ENCODE peak calls at places on chromosomes 1 and 21, in six cellular contexts. S is spleen, M is AG20443, D is endothelial cell, K is myocyte, I is immature natural killer cell. A is an unnamed sample.

GRCh38 chr1:18100493-18101063 is 7.0 kb upstream of the IGSF21 start:
- DNase-seq in S (no peak), M (peak; percentile 91), D (peak; percentile 63), K (peak; percentile 41), I (no peak), A (peak; percentile 90)

GRCh38 chr1:52955129-52955970 is 28.3 kb downstream of the SCP2 start:
- DNase-seq in S (no peak), M (peak; percentile 64), D (no peak), K (peak; percentile 59), I (no peak), A (peak; percentile 53)

GRCh38 chr1:100722211-100722610 is 2.7 kb downstream of the VCAM1 start:
- DNase-seq in S (no peak), M (no peak), D (no peak), K (no peak), I (no peak), A (no peak)

GRCh38 chr1:182444497-182444896 is 5.4 kb upstream of the RGSL1 start:
- DNase-seq in S (no peak), M (no peak), D (no peak), K (no peak), I (no peak), A (no peak)

GRCh38 chr1:210385228-210385627 is 56.5 kb downstream of the HHAT start:
- DNase-seq in S (no peak), M (no peak), D (no peak), K (no peak), I (no peak), A (no peak)

GRCh38 chr1:159188375-159188788 is 16.3 kb upstream of the ACKR1 start:
- DNase-seq in S (peak; percentile 90), M (peak; percentile 78), D (peak; percentile 81), K (peak; percentile 73), I (no peak), A (no peak)

GRCh38 chr1:201423655-201424610 is 2.4 kb upstream of the TNNI1 start:
- DNase-seq in S (peak; percentile 50), M (no peak), D (no peak), K (peak; percentile 63), I (no peak), A (peak; percentile 73)

GRCh38 chr1:23909412-23909811 is 3.8 kb downstream of the CNR2 start:
- DNase-seq in S (no peak), M (no peak), D (no peak), K (no peak), I (no peak), A (no peak)

GRCh38 chr1:155966750-155967149 is 11.6 kb downstream of the ARHGEF2 start:
- DNase-seq in S (no peak), M (no peak), D (no peak), K (no peak), I (no peak), A (no peak)

GRCh38 chr1:1272341-1273151 is 1.1 kb downstream of the UBE2J2 start:
- DNase-seq in S (peak; percentile 79), M (no peak), D (no peak), K (no peak), I (no peak), A (no peak)

GRCh38 chr1:907611-908451 is 15.9 kb upstream of the SAMD11 start:
- DNase-seq in S (peak; percentile 71), M (no peak), D (no peak), K (no peak), I (no peak), A (peak; percentile 75)

GRCh38 chr1:186620951-186621350 is 59.3 kb downstream of the PTGS2 start:
- DNase-seq in S (no peak), M (peak; percentile 79), D (no peak), K (no peak), I (peak; percentile 5), A (peak; percentile 87)

GRCh38 chr1:33391669-33392068 is 39.2 kb downstream of the PHC2 start:
- DNase-seq in S (no peak), M (no peak), D (no peak), K (no peak), I (no peak), A (no peak)

GRCh38 chr21:44695641-44696040 is 1.3 kb upstream of the KRTAP10-12 start:
- DNase-seq in S (no peak), M (no peak), D (no peak), K (no peak), I (no peak), A (peak; percentile 71)

GRCh38 chr1:51433972-51434510 is 85.0 kb downstream of the EPS15 start:
- DNase-seq in S (no peak), M (no peak), D (no peak), K (no peak), I (no peak), A (no peak)